ENCODE peak calls at places on chromosomes 11 and 22, in six cellular contexts. M is heart right ventricle, C is mucosa of descending colon, P is mesothelial cell of epicardium, L is esophagus squamous epithelium, F is dorsolateral prefrontal cortex. R is an unnamed sample.
A peak's percentile ranks its signal among the peaks of the same experiment; 100 is the strongest.

GRCh38 chr11:1102221-1102971 is 27.7 kb downstream of the MUC2 start:
- DNase-seq in P (no peak), L (no peak), F (no peak), M (no peak), C (peak; percentile 23), R (no peak)

GRCh38 chr22:41360126-41360525 is 21.6 kb upstream of the TEF start:
- DNase-seq in L (no peak), M (no peak), P (no peak), F (no peak), C (no peak), R (no peak)

GRCh38 chr11:100709233-100709999 is 22.3 kb downstream of the ARHGAP42 start:
- DNase-seq in M (no peak), P (no peak), F (no peak), C (no peak), L (no peak), R (no peak)

GRCh38 chr11:93536346-93536871 is 6.8 kb downstream of the SMCO4 start:
- DNase-seq in C (no peak), L (no peak), F (no peak), M (no peak), P (no peak), R (no peak)

GRCh38 chr11:134636071-134636470 is 224.0 kb upstream of the B3GAT1 start:
- DNase-seq in M (no peak), F (no peak), C (no peak), L (no peak), P (no peak), R (no peak)

GRCh38 chr11:113550179-113550578 is 75.0 kb upstream of the DRD2 start:
- DNase-seq in F (no peak), M (no peak), C (no peak), P (no peak), L (no peak), R (no peak)

GRCh38 chr11:63686912-63687311 is 5.6 kb downstream of the RTN3 start:
- DNase-seq in C (no peak), P (no peak), L (no peak), M (no peak), F (no peak), R (no peak)

GRCh38 chr11:8719260-8720190 is 36.9 kb downstream of the RPL27A start:
- DNase-seq in C (no peak), M (peak; percentile 53), F (peak; percentile 38), P (no peak), L (no peak), R (peak; percentile 88)

GRCh38 chr11:78231962-78232459 is 43.3 kb downstream of the USP35 start:
- DNase-seq in F (no peak), P (no peak), C (no peak), L (no peak), M (no peak), R (peak; percentile 14)

GRCh38 chr11:45405916-45406670 is 120.0 kb upstream of the SYT13 start:
- DNase-seq in C (no peak), L (no peak), P (no peak), F (no peak), M (no peak), R (peak; percentile 27)

GRCh38 chr11:134951305-134951700 is 539.3 kb upstream of the B3GAT1 start:
- DNase-seq in F (peak; percentile 44), P (no peak), M (no peak), L (no peak), C (no peak), R (peak; percentile 72)

GRCh38 chr22:44382461-44383038 is 69.8 kb upstream of the SHISAL1 start:
- DNase-seq in P (no peak), L (no peak), F (no peak), C (no peak), M (no peak), R (no peak)

GRCh38 chr22:39414886-39415285 is 15.3 kb downstream of the TAB1 start:
- DNase-seq in P (no peak), F (no peak), M (peak; percentile 60), C (peak; percentile 17), L (no peak), R (no peak)

GRCh38 chr11:109123811-109124787 is 297.9 kb upstream of the C11orf87 start:
- DNase-seq in M (peak; percentile 57), L (no peak), F (peak; percentile 5), P (no peak), C (no peak), R (no peak)

GRCh38 chr11:91932151-91932821 is 292.3 kb upstream of the FAT3 start:
- DNase-seq in C (no peak), M (no peak), L (no peak), P (no peak), F (no peak), R (peak; percentile 18)

GRCh38 chr11:121137005-121137404 is 36.0 kb downstream of the TECTA start:
- DNase-seq in L (no peak), P (no peak), M (no peak), C (no peak), F (no peak), R (no peak)

GRCh38 chr22:28923826-28924732 is 40.7 kb downstream of the ZNRF3 start:
- DNase-seq in M (no peak), F (peak; percentile 65), L (no peak), C (peak; percentile 64), P (peak; percentile 68), R (no peak)

GRCh38 chr11:62921573-62922188 is 518 bp upstream of the CHRM1 start:
- DNase-seq in M (no peak), P (peak; percentile 67), C (peak; percentile 60), F (peak; percentile 49), L (no peak), R (peak; percentile 60)

GRCh38 chr11:35856756-35857155 is 87.1 kb upstream of the LDLRAD3 start:
- DNase-seq in F (no peak), P (no peak), L (no peak), M (no peak), C (no peak), R (no peak)

GRCh38 chr22:46865642-46866041 is 103.2 kb downstream of the TBC1D22A start:
- DNase-seq in L (no peak), F (no peak), M (no peak), P (no peak), C (no peak), R (no peak)

GRCh38 chr11:134471341-134472187 is 59.5 kb upstream of the B3GAT1 start:
- DNase-seq in F (peak; percentile 68), M (no peak), L (no peak), C (no peak), P (no peak), R (no peak)

GRCh38 chr11:40686765-40687164 is 772.7 kb downstream of the LRRC4C start:
- DNase-seq in L (no peak), M (no peak), F (no peak), C (no peak), P (no peak), R (no peak)

GRCh38 chr22:48785792-48786678 is 1041.6 kb downstream of the BRD1 start:
- DNase-seq in L (no peak), C (no peak), M (no peak), P (no peak), F (no peak), R (no peak)

GRCh38 chr22:11629661-11630385 is 3898.2 kb upstream of the OR11H1 start:
- DNase-seq in F (no peak), C (peak; percentile 10), L (no peak), P (no peak), M (no peak), R (no peak)

GRCh38 chr22:49862408-49862776 is 8.7 kb downstream of the ZBED4 start:
- DNase-seq in M (no peak), P (no peak), C (no peak), F (no peak), L (no peak), R (no peak)

GRCh38 chr22:48456449-48456848 is 1371.2 kb downstream of the BRD1 start:
- DNase-seq in C (no peak), L (no peak), F (no peak), P (no peak), M (no peak), R (no peak)

GRCh38 chr22:30405731-30406130 is 8.9 kb downstream of the SEC14L2 start:
- DNase-seq in F (no peak), P (no peak), M (no peak), L (no peak), C (no peak), R (no peak)

GRCh38 chr11:72138821-72139390 is 3.4 kb downstream of the FOLR3 start:
- DNase-seq in C (no peak), F (no peak), M (no peak), L (no peak), P (no peak), R (no peak)

DNA sequence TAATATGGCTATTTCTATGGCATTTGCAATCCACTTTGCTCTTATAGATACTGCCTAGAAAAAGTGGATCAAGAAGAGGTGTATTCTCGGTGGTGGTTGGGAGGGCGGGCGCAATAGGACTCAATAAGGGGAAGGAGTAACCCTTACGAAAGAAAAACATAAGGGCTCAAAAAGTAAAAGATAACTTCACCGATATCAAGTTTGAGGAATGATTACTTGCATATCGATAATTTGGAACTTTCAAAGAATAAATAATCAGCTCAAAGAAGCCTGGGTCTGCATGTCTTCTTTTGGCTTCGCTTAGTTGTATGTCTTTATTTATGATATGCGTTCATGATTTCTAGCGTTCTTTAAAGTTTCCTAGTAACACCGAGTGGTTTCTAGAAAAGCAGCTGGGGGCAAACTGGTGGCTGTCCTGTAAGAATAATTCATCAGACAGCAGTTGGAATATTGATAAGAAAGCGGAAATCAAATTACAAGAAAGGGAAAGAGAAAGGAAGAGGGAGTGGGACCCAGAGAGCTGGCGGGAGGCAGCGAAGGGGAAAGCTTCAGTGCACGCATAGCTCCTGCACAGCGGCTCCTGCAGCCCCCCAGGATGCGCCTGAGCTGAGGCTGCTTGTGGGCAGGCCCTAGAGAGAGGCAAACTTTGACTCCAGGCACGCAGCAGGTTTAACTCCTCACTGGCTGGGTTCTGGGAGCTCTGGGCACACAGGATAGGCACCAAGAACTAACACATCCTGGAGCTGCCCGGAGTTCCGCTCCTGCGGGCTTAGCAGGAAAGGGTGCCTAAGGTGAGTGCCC is 9.1 kb upstream of the FLI1 start:
- DNase-seq in P (no peak), C (no peak), F (no peak), L (no peak), M (no peak), R (no peak)
- TF ChIP-seq CTCF in P (no peak), C (no peak), F (no peak), L (no peak), M (no peak), R (no peak)

GRCh38 chr11:129881570-129882170 is 13.7 kb downstream of the NFRKB start:
- DNase-seq in C (peak; percentile 55), M (no peak), F (no peak), L (no peak), P (no peak), R (peak; percentile 38)
- TF ChIP-seq CTCF in C (no peak), M (peak; percentile 25), F (peak; percentile 46), L (peak; percentile 36), P (peak; percentile 71), R (peak; percentile 43)

DNA sequence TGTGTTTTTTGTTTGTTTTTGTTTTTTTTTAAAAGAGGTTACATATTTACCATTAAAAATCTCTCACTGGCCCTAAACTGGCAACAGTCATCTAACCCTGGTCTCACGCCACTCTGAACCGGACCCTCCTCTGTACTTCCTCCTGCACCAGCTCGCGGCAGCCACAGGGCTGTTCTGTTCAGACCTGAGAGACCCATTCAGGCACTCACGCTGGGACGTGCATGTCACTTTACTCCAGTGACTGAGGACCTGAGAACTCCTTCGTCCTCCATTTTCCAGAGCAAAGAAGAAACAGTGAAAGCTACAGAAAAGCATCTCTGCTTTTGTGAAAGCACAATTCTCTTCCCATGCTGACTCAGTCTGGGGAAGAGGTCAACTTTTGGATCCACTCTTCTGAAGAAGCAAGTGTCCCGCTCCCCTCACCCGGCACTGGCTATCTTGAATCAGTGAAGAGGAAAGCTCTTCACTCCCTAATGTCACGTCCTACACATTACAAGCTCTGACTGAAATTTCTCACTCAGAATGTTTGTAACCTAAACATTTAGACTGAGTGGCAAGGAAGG is 24.6 kb downstream of the PISD start:
- DNase-seq in L (no peak), C (no peak), F (no peak), M (no peak), P (no peak), R (no peak)
- TF ChIP-seq CTCF in L (no peak), C (no peak), F (no peak), M (no peak), P (no peak), R (no peak)

GRCh38 chr22:22761963-22762772 is 117.8 kb downstream of the GGTLC2 start:
- DNase-seq in L (no peak), F (no peak), M (no peak), C (no peak), P (no peak), R (no peak)
- TF ChIP-seq CTCF in L (no peak), F (no peak), M (no peak), C (no peak), P (no peak), R (no peak)